ENCODE peak calls at places on chromosomes 5 and 9, in nine cellular contexts. E, T, V, C, L, O, B, X and D are unnamed samples.
A peak's percentile ranks its signal among the peaks of the same experiment; 100 is the strongest.

GRCh38 chr5:91219803-91220371 is 163.2 kb downstream of the ARRDC3 start:
- DNase-seq in B (no peak), V (no peak), O (no peak), E (peak; percentile 37), C (no peak), L (no peak), X (no peak), T (peak; percentile 63), D (peak; percentile 28)

GRCh38 chr9:38229123-38229829 is 160.2 kb upstream of the SHB start:
- DNase-seq in E (no peak), L (no peak), X (no peak), V (no peak), O (no peak), B (no peak), C (no peak), T (no peak), D (no peak)

GRCh38 chr5:9516591-9516990 is 29.3 kb downstream of the SEMA5A start:
- DNase-seq in T (no peak), L (no peak), O (no peak), V (no peak), X (no peak), C (no peak), E (peak; percentile 9), B (no peak), D (no peak)

GRCh38 chr9:71766663-71767062 is 1.6 kb downstream of the CEMIP2 start:
- DNase-seq in E (no peak), L (no peak), C (no peak), B (no peak), O (no peak), X (no peak), V (peak; percentile 9), T (no peak), D (no peak)

GRCh38 chr9:95058121-95058785 is 259.3 kb downstream of the FANCC start:
- DNase-seq in B (no peak), C (no peak), V (no peak), E (no peak), L (no peak), X (no peak), O (no peak), T (no peak), D (no peak)

GRCh38 chr9:81685763-81686613 is 3.4 kb downstream of the TLE1 start:
- DNase-seq in B (no peak), C (no peak), E (no peak), L (no peak), V (no peak), O (no peak), X (no peak), T (peak; percentile 55), D (no peak)

GRCh38 chr5:1104327-1105006 is 7.4 kb downstream of the SLC12A7 start:
- DNase-seq in T (no peak), C (no peak), V (no peak), L (no peak), E (no peak), O (no peak), B (no peak), X (no peak), D (no peak)

GRCh38 chr9:137294091-137294683 is 7.9 kb downstream of the NRARP start:
- DNase-seq in E (peak; percentile 82), T (peak; percentile 68), V (no peak), X (peak; percentile 90), L (peak; percentile 40), C (peak; percentile 75), O (no peak), B (peak; percentile 91), D (no peak)

GRCh38 chr5:111512026-111512405 is 319 bp downstream of the STARD4 start:
- DNase-seq in B (no peak), X (no peak), V (no peak), E (no peak), T (no peak), L (no peak), O (no peak), C (no peak), D (no peak)

GRCh38 chr5:112576298-112576925 is 157.3 kb upstream of the EPB41L4A start:
- DNase-seq in T (peak; percentile 85), X (no peak), B (no peak), O (no peak), E (no peak), C (no peak), L (peak; percentile 38), V (no peak), D (no peak)

GRCh38 chr9:11962327-11962726 is 730.9 kb upstream of the TYRP1 start:
- DNase-seq in C (no peak), X (no peak), E (no peak), V (no peak), B (no peak), O (no peak), L (no peak), T (no peak), D (no peak)

GRCh38 chr5:178428341-178429155 is 161.6 kb downstream of the COL23A1 start:
- DNase-seq in C (no peak), B (peak; percentile 68), E (no peak), X (peak; percentile 72), V (no peak), L (peak; percentile 85), O (peak; percentile 94), T (no peak), D (peak; percentile 54)

GRCh38 chr9:131434673-131435072 is 40.8 kb downstream of the PRRC2B start:
- DNase-seq in B (no peak), O (no peak), T (no peak), V (no peak), L (no peak), C (no peak), X (no peak), E (no peak), D (no peak)

GRCh38 chr9:131429121-131430012 is 35.5 kb downstream of the PRRC2B start:
- DNase-seq in E (no peak), T (no peak), B (no peak), X (no peak), V (no peak), C (no peak), O (no peak), L (no peak), D (no peak)

GRCh38 chr9:131433302-131433854 is 39.5 kb downstream of the PRRC2B start:
- DNase-seq in B (no peak), T (no peak), O (no peak), V (no peak), X (no peak), C (no peak), E (no peak), L (no peak), D (no peak)

GRCh38 chr9:131432050-131432449 is 38.2 kb downstream of the PRRC2B start:
- DNase-seq in L (no peak), X (no peak), B (no peak), V (no peak), T (no peak), O (no peak), C (no peak), E (no peak), D (no peak)

GRCh38 chr9:131432597-131433301 is 38.9 kb downstream of the PRRC2B start:
- DNase-seq in X (no peak), L (no peak), B (no peak), O (no peak), C (no peak), T (peak; percentile 39), V (no peak), E (no peak), D (no peak)
- TF ChIP-seq POLR2A in X (no peak), L (no peak), B (no peak), O (no peak), C (no peak), T (no peak), V (no peak), E (no peak), D (no peak)

DNA sequence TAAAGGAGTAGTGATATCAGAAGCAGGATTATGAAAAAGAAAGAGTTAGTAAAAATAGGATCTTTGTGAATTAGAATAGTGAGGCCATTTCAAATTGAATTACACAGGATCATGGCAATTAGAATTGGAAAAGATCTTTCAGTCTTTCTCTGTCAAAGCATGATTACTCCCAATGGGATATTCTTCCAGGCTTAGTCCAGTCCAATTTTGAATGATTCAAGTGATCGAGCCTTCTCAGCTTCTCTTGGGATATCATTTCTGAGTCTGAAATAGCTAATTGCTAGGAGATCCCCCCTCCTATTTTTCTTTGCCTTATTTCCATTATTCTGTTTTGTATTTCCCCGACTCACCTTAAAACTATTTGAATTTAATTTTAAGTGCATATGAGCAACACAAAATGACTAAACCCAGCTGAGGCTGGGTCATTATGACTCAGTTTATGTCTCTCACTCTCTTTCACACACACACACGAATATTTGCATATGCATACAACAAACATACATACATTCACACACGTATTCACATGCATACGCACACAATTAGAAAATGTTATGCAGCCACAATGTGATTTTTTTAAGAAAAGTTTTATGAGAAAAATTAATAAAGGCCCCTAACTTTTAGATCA is 34.8 kb upstream of the EFNA5 start:
- DNase-seq in V (no peak), C (no peak), L (no peak), E (no peak), O (no peak), T (peak; percentile 52), B (no peak), X (no peak), D (no peak)
- H3K4me3 ChIP-seq in V (no peak overlapping the region), C (no peak overlapping the region), L (no peak overlapping the region), E (no peak overlapping the region), O (no peak overlapping the region), T (peak overlapping the region; percentile 52), B (no peak overlapping the region), X (no peak overlapping the region), D (no peak overlapping the region)

DNA sequence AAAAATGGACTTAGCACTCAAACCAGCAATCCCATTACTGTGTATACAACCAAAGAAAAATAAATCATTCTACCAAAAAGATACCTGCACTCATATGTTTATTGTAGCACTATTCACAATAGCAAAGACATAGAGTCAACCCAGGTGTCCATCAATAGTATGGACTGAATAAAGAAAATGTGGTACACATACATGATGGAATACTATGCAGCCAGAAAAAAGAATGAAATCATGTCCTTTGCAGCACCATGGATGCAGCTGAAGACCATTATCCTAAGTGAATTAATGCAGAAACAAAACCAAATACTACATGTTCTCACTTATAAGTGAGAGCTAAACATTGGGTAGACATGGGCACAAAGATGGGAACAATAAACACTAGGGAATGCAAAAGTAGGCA is 236.8 kb upstream of the POU5F2 start:
- DNase-seq in T (no peak), X (no peak), C (no peak), V (no peak), E (no peak), B (no peak), O (no peak), L (no peak), D (no peak)
- H3K9me3 ChIP-seq in T (peaks cover 3% of the 10 kb centered on the region), X (no peaks in the 10 kb centered on the region), C (peaks cover 7% of the 10 kb centered on the region), V (peaks cover 4% of the 10 kb centered on the region), E (no peaks in the 10 kb centered on the region), B (no peaks in the 10 kb centered on the region), O (no peaks in the 10 kb centered on the region), L (peaks cover 51% of the 10 kb centered on the region), D (no peaks in the 10 kb centered on the region)

DNA sequence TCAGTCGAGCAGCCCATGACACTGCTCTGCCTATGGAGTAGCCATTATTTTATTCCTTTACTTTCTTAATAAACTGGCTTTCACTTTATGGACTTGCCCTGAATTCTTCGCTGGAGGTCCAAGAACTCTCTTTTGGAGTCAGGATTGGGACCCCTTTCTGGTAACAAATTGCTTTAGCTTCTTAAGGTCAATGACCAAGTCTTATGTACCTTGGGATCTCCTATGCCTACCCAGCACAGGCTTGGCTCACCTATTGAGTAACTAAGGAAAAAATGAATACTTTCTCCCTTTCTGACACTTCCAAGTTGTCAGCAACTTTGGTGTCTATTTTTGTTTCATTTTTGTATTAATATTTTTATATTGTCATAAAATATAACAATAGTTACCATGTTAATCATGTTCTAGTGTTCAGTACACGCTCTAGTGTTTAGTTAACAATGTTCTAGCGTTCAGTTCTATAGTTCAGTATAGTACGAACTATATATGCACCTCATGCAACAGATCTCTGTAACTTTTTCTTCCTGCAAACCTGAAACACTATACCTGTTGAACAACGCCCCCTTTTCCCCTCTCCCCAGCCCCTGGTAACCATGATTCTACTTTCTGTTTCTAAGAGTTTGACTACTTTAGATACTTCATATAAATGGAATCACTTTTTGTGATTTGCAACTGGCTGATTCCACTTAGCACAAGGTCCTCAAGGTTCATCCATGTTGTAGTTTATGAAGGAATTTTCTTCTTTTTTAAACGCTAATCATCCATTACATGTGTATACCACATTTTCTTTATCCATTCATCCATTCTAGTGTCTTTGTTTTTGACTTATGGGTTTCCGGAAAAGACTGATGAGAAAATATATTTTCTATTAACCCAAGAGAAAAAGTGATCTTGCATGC is 1.8 kb upstream of the RHOBTB3 start:
- DNase-seq in X (no peak), E (no peak), V (no peak), O (no peak), T (no peak), B (no peak), C (no peak), L (no peak), D (no peak)
- TF ChIP-seq POLR2A in X (no peak), E (peak; percentile 100), V (no peak), O (no peak), T (no peak), B (no peak), C (no peak), L (no peak), D (no peak)